ENCODE peak calls at places on chromosomes 2 and 18, in four cellular contexts. P is right atrium auricular region, T is foreskin fibroblast, G is adrenal gland. Q is an unnamed sample.

GRCh38 chr2:241546771-241547498 is 11.6 kb upstream of the BOK start:
- DNase-seq in P (no peak), T (peak; percentile 68), G (no peak), Q (peak; percentile 94)

GRCh38 chr2:30361751-30362394 is 85.2 kb upstream of the LCLAT1 start:
- DNase-seq in T (no peak), P (no peak), G (peak; percentile 31), Q (no peak)

GRCh38 chr2:70685771-70686171 is 82.2 kb downstream of the ADD2 start:
- DNase-seq in G (peak; percentile 48), T (no peak), P (no peak), Q (no peak)

GRCh38 chr2:32168513-32168912 is 2.8 kb downstream of the SLC30A6 start:
- DNase-seq in P (no peak), G (no peak), T (no peak), Q (no peak)

GRCh38 chr2:189524746-189525145 is 55.8 kb downstream of the SLC40A1 start:
- DNase-seq in T (no peak), G (no peak), P (no peak), Q (no peak)

GRCh38 chr2:23381498-23381897 is 3.5 kb upstream of the KLHL29 start:
- DNase-seq in P (no peak), T (no peak), G (no peak), Q (no peak)

GRCh38 chr2:237434916-237435315 is 21.0 kb upstream of the COL6A3 start:
- DNase-seq in T (no peak), G (no peak), P (no peak), Q (peak; percentile 40)

GRCh38 chr2:62744603-62745002 is 39.1 kb downstream of the EHBP1 start:
- DNase-seq in T (no peak), P (no peak), G (no peak), Q (no peak)

GRCh38 chr2:160628811-160629210 is 135.2 kb upstream of the RBMS1 start:
- DNase-seq in P (no peak), G (no peak), T (no peak), Q (no peak)

GRCh38 chr2:151032741-151033152 is 228.9 kb downstream of the RBM43 start:
- DNase-seq in G (no peak), T (peak; percentile 94), P (no peak), Q (peak; percentile 80)

GRCh38 chr2:10343191-10343590 is 40.5 kb downstream of the HPCAL1 start:
- DNase-seq in P (no peak), T (no peak), G (no peak), Q (no peak)

GRCh38 chr2:8677646-8678592 is 3.9 kb upstream of the ID2 start:
- DNase-seq in T (no peak), G (peak; percentile 81), P (peak; percentile 74), Q (no peak)

GRCh38 chr2:842151-842792 is 108.4 kb upstream of the SNTG2 start:
- DNase-seq in G (no peak), P (no peak), T (no peak), Q (no peak)

GRCh38 chr2:25822190-25823117 is 55.8 kb downstream of the ASXL2 start:
- DNase-seq in P (no peak), T (no peak), G (peak; percentile 72), Q (no peak)

GRCh38 chr2:64837116-64837704 is 152.0 kb upstream of the SLC1A4 start:
- DNase-seq in T (no peak), P (no peak), G (peak; percentile 62), Q (no peak)

GRCh38 chr18:11857177-11857887 is 6.1 kb downstream of the CHMP1B start:
- DNase-seq in G (peak; percentile 85), P (peak; percentile 95), T (peak; percentile 98), Q (peak; percentile 98)

GRCh38 chr18:457533-457932 is 43.0 kb downstream of the COLEC12 start:
- DNase-seq in T (no peak), P (no peak), G (no peak), Q (no peak)

GRCh38 chr2:903223-903900 is 47.3 kb upstream of the SNTG2 start:
- DNase-seq in P (no peak), T (peak; percentile 31), G (peak; percentile 31), Q (no peak)

GRCh38 chr2:71923887-71924533 is 223.7 kb downstream of the CYP26B1 start:
- DNase-seq in P (peak; percentile 78), T (no peak), G (peak; percentile 88), Q (no peak)

GRCh38 chr18:3710712-3711269 is 260.8 kb downstream of the TGIF1 start:
- DNase-seq in P (peak; percentile 65), G (peak; percentile 89), T (peak; percentile 22), Q (no peak)

GRCh38 chr2:167816897-167817296 is 430.5 kb downstream of the STK39 start:
- DNase-seq in T (no peak), P (no peak), G (no peak), Q (no peak)

GRCh38 chr2:973129-973528 is 22.5 kb downstream of the SNTG2 start:
- DNase-seq in P (no peak), T (no peak), G (no peak), Q (no peak)

GRCh38 chr2:10580170-10580539 is 109.6 kb downstream of the NOL10 start:
- DNase-seq in G (no peak), T (no peak), P (no peak), Q (no peak)

GRCh38 chr2:28449489-28450395 is 46.1 kb upstream of the PLB1 start:
- DNase-seq in P (no peak), G (no peak), T (peak; percentile 28), Q (no peak)

GRCh38 chr2:159230145-159230877 is 56.2 kb downstream of the WDSUB1 start:
- DNase-seq in P (no peak), T (no peak), G (no peak), Q (no peak)

GRCh38 chr2:61710711-61711110 is 143.1 kb downstream of the FAM161A start:
- DNase-seq in T (no peak), P (no peak), G (no peak), Q (no peak)

GRCh38 chr2:68839260-68839833 is 31.9 kb downstream of the BMP10 start:
- DNase-seq in P (no peak), T (no peak), G (no peak), Q (no peak)

GRCh38 chr2:10266133-10266620 is 36.5 kb upstream of the HPCAL1 start:
- DNase-seq in G (peak; percentile 55), P (no peak), T (peak; percentile 34), Q (no peak)

GRCh38 chr2:181036848-181037603 is 56.6 kb downstream of the UBE2E3 start:
- DNase-seq in P (no peak), T (peak; percentile 66), G (no peak), Q (peak; percentile 54)

GRCh38 chr2:109349555-109350430 is 220.8 kb downstream of the SH3RF3 start:
- DNase-seq in G (peak; percentile 50), P (peak; percentile 50), T (no peak), Q (no peak)

GRCh38 chr2:82797469-82797868 is 1661.6 kb downstream of the SUCLG1 start:
- DNase-seq in G (no peak), T (no peak), P (no peak), Q (no peak)

GRCh38 chr18:68448736-68449135 is 266.2 kb downstream of the TMX3 start:
- DNase-seq in P (no peak), G (no peak), T (peak; percentile 59), Q (peak; percentile 54)

GRCh38 chr2:108958002-108958401 is 31.0 kb downstream of the EDAR start:
- DNase-seq in T (no peak), P (no peak), G (no peak), Q (no peak)

GRCh38 chr2:222897898-222898297 is 37.1 kb downstream of the ACSL3 start:
- DNase-seq in T (no peak), P (no peak), G (no peak), Q (no peak)

GRCh38 chr2:145380436-145381017 is 860.6 kb upstream of the ZEB2 start:
- DNase-seq in G (no peak), P (no peak), T (peak; percentile 78), Q (peak; percentile 29)

DNA sequence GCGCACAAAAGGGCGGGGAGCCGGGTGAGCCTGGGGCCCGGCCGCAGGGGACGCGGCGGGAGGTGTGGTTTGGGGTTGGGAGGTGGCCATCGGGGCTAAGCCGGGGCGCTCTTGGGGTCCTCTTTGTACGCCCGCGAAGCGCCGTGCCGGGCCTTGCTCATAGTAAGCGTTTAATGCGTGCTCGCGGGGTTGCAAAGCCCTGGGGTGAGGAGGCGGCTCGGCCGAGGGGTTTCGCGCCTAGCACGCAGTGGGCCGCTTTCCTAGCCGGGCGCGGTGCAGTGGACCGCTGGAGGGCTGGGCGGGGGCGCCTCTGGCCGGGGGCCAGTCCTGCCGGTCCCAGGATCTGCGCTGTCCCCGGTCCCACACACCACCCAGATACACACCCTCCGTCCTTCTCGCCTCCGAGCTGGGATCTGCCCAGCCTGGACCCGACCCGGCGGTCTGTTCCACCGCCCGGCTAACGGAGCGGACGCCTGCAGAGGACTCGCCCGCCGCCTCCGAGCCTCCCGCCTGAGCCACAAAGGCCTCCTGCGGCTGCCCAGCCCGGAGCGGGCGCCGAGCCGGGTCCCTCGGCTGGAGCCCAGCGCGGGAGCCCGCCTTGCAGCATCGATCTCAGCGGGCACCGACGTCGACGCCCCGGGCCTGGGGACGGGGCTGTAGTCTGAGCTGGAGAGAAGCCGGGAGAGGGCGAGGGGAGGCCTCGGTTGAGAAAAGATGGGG is 564 bp downstream of the DPYSL5 start:
- DNase-seq in T (no peak), P (no peak), G (no peak), Q (no peak)
- H3K4me3 ChIP-seq in T (no peak overlapping the region), P (peak overlapping the region; percentile 14), G (no peak overlapping the region), Q (no peak overlapping the region)

GRCh38 chr2:15793978-15794377 is 146.4 kb upstream of the MYCN start:
- DNase-seq in G (no peak), P (no peak), T (no peak), Q (no peak)
- TF ChIP-seq CTCF in G (no peak), P (no peak), T (no peak), Q (no peak)

GRCh38 chr2:185857676-185858075 is 119.1 kb downstream of the FSIP2 start:
- DNase-seq in T (no peak), P (no peak), G (no peak), Q (no peak)
- H3K4me3 ChIP-seq in T (no peak overlapping the region), P (no peak overlapping the region), G (no peak overlapping the region), Q (no peak overlapping the region)

DNA sequence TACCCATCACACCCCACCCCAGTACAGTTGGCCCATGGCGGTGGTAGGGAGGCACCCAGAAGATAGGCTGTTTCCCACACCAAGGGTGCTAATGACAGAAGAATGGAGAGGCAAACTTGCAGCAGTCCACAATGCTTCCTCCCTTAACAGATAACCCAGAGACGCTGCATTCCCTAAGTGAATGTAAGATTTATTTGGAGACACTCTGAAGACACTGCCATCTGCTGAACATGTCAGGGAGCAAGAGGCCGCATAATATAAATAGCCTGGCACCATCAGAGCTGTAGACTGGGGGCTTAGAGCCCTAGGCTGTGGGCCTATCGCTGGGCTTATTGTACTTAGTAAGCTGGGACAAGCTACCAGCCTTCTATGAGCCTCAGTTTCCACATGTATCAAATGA is 2.2 kb upstream of the IWS1 start:
- DNase-seq in G (no peak), P (no peak), T (no peak), Q (no peak)
- TF ChIP-seq CTCF in G (no peak), P (no peak), T (no peak), Q (no peak)

GRCh38 chr2:170815311-170815710 is 1.4 kb upstream of the GAD1 start:
- DNase-seq in P (no peak), G (no peak), T (no peak), Q (no peak)

GRCh38 chr2:170814551-170815245 is 2.0 kb upstream of the GAD1 start:
- DNase-seq in G (no peak), T (no peak), P (no peak), Q (no peak)

GRCh38 chr2:170817247-170817998 is 736 bp downstream of the GAD1 start:
- DNase-seq in G (no peak), P (no peak), T (peak; percentile 16), Q (no peak)

GRCh38 chr2:170816499-170817246 is at the start of gene GAD1:
- DNase-seq in T (peak; percentile 72), G (peak; percentile 74), P (no peak), Q (no peak)

GRCh38 chr2:170815746-170816498 is 765 bp upstream of the GAD1 start:
- DNase-seq in G (peak; percentile 76), P (no peak), T (peak; percentile 32), Q (no peak)
- H3K4me3 ChIP-seq in G (no peak overlapping the region), P (no peak overlapping the region), T (peak overlapping the region; percentile 37), Q (peak overlapping the region; percentile 51)

GRCh38 chr2:84882415-84882738 is 1.5 kb upstream of the TRABD2A start:
- DNase-seq in T (no peak), G (no peak), P (no peak), Q (no peak)
- TF ChIP-seq CTCF in T (no peak), G (no peak), P (no peak), Q (no peak)